ENCODE peak calls at places on chromosomes 13 and 19, in nine cellular contexts. E is CD4-positive, alpha-beta memory T cell; U is cardiac septum; P is smooth muscle cell of the brain vasculature; A is fibroblast of mammary gland; C is EL; I is tibial nerve; Q is non-pigmented ciliary epithelial cell; O is lung. F is an unnamed sample.

GRCh38 chr19:55554749-55555152 is 9.4 kb upstream of the SBK3 start:
- DNase-seq in E (no peak), U (no peak), P (no peak), A (no peak), C (no peak), I (no peak), Q (no peak), O (no peak), F (no peak)

GRCh38 chr19:5358173-5358800 is 17.7 kb upstream of the PTPRS start:
- DNase-seq in E (no peak), U (no peak), P (no peak), A (peak; percentile 21), C (peak; percentile 18), I (no peak), Q (no peak), O (no peak), F (no peak)

GRCh38 chr13:46662690-46663089 is 109.7 kb downstream of the LRCH1 start:
- DNase-seq in E (no peak), U (no peak), P (no peak), A (no peak), C (no peak), I (no peak), Q (no peak), O (no peak), F (no peak)

GRCh38 chr13:19093437-19093836 is 88.2 kb downstream of the TUBA3C start:
- DNase-seq in E (no peak), U (no peak), P (no peak), A (no peak), C (no peak), I (no peak), Q (no peak), O (no peak), F (no peak)

GRCh38 chr19:2618611-2619010 is 83.9 kb downstream of the GNG7 start:
- DNase-seq in E (peak; percentile 51), U (peak; percentile 92), P (no peak), A (peak; percentile 44), C (peak; percentile 65), I (no peak), Q (no peak), O (peak; percentile 80), F (peak; percentile 64)

GRCh38 chr19:16698914-16699313 is 20.7 kb upstream of the NWD1 start:
- DNase-seq in E (no peak), U (no peak), P (no peak), A (no peak), C (no peak), I (peak; percentile 21), Q (no peak), O (peak; percentile 28), F (no peak)

GRCh38 chr13:92317066-92317465 is 909.5 kb upstream of the GPC6 start:
- DNase-seq in E (no peak), U (no peak), P (no peak), A (peak; percentile 45), C (peak; percentile 1), I (no peak), Q (peak; percentile 14), O (no peak), F (no peak)

GRCh38 chr19:51541458-51542357 is 10.2 kb upstream of the SIGLEC6 start:
- DNase-seq in E (no peak), U (no peak), P (no peak), A (no peak), C (no peak), I (no peak), Q (no peak), O (no peak), F (no peak)

GRCh38 chr13:100203696-100204367 is 114.9 kb downstream of the PCCA start:
- DNase-seq in E (peak; percentile 47), U (no peak), P (no peak), A (peak; percentile 61), C (peak; percentile 74), I (no peak), Q (peak; percentile 71), O (no peak), F (peak; percentile 54)

F was measured in central memory CD4-positive, alpha-beta T cell.